ENCODE peak calls at places on chromosomes 1 and 21, in seven cellular contexts. O is ecto neural progenitor cell; R is HCT116; L is activated T-cell treated with anti-CD3 and anti-CD28 coated beads, Interleukin-2, amount 50 U/mL, for 72 hours; A is cardiac septum; V is B cell; W is SJSA1. K is an unnamed sample.

GRCh38 chr1:230801441-230801840 is 54.3 kb downstream of the CAPN9 start:
- DNase-seq in V (no peak), A (no peak), O (peak; percentile 13), L (no peak), R (no peak), W (no peak), K (no peak)

GRCh38 chr1:3021801-3022401 is 634 bp downstream of the ACTRT2 start:
- DNase-seq in R (no peak), V (no peak), L (no peak), W (no peak), O (no peak), A (peak; percentile 53), K (no peak)

GRCh38 chr1:153534933-153535663 is 693 bp downstream of the S100A6 start:
- DNase-seq in W (peak; percentile 65), A (peak; percentile 91), V (peak; percentile 60), L (peak; percentile 58), O (no peak), R (no peak), K (no peak)

GRCh38 chr1:151326619-151327222 is 495 bp downstream of the PI4KB start:
- DNase-seq in W (peak; percentile 60), O (no peak), A (peak; percentile 83), R (no peak), L (peak; percentile 57), V (peak; percentile 82), K (no peak)

GRCh38 chr1:155176544-155177071 is 3.0 kb downstream of the TRIM46 start:
- DNase-seq in A (peak; percentile 89), W (peak; percentile 63), L (peak; percentile 88), R (peak; percentile 50), V (peak; percentile 93), O (peak; percentile 80), K (peak; percentile 69)

GRCh38 chr1:42913426-42914091 is 45.1 kb downstream of the SLC2A1 start:
- DNase-seq in A (no peak), V (peak; percentile 68), W (peak; percentile 55), L (peak; percentile 65), R (peak; percentile 78), O (no peak), K (peak; percentile 77)

GRCh38 chr1:11837767-11838348 is 9.7 kb downstream of the NPPA start:
- DNase-seq in R (no peak), O (no peak), A (no peak), L (no peak), W (no peak), V (no peak), K (peak; percentile 36)

GRCh38 chr1:67162954-67163353 is 3.3 kb upstream of the IL23R start:
- DNase-seq in W (no peak), A (no peak), O (no peak), V (no peak), L (peak; percentile 70), R (peak; percentile 61), K (no peak)

GRCh38 chr1:178345821-178346220 is 150.9 kb downstream of the CLEC20A start:
- DNase-seq in V (no peak), R (no peak), A (no peak), L (no peak), O (no peak), W (no peak), K (no peak)

GRCh38 chr21:26887241-26887640 is 42.0 kb upstream of the ADAMTS1 start:
- DNase-seq in A (no peak), O (no peak), W (no peak), V (no peak), L (no peak), R (no peak), K (no peak)

GRCh38 chr1:87435484-87435883 is 106.8 kb downstream of the LMO4 start:
- DNase-seq in L (peak; percentile 21), W (no peak), R (no peak), A (no peak), V (no peak), O (no peak), K (no peak)

GRCh38 chr1:229148041-229148671 is 122.8 kb upstream of the RAB4A start:
- DNase-seq in W (peak; percentile 86), R (no peak), A (no peak), O (no peak), V (no peak), L (no peak), K (peak; percentile 74)

GRCh38 chr1:156489935-156490293 is 10.7 kb downstream of the MEF2D start:
- DNase-seq in L (no peak), O (no peak), A (no peak), R (no peak), W (no peak), V (no peak), K (no peak)

GRCh38 chr21:45397381-45397780 is 7.6 kb upstream of the COL18A1 start:
- DNase-seq in A (no peak), W (no peak), L (no peak), O (no peak), R (no peak), V (no peak), K (no peak)

GRCh38 chr21:33441489-33442477 is 38.0 kb downstream of the TMEM50B start:
- DNase-seq in V (peak; percentile 45), O (no peak), R (no peak), W (peak; percentile 85), A (no peak), L (no peak), K (no peak)

GRCh38 chr1:167441222-167441621 is 77.1 kb downstream of the CD247 start:
- DNase-seq in W (no peak), L (no peak), R (no peak), A (no peak), O (no peak), V (no peak), K (no peak)

GRCh38 chr1:154353460-154353904 is 28.2 kb downstream of the ATP8B2 start:
- DNase-seq in O (no peak), W (no peak), A (no peak), V (no peak), R (peak; percentile 26), L (peak; percentile 44), K (no peak)

GRCh38 chr1:158037876-158038359 is 44.5 kb downstream of the KIRREL1 start:
- DNase-seq in O (no peak), W (peak; percentile 50), V (no peak), A (no peak), R (no peak), L (no peak), K (no peak)

GRCh38 chr1:230778916-230779590 is 31.9 kb downstream of the CAPN9 start:
- DNase-seq in R (no peak), A (no peak), W (no peak), V (no peak), L (no peak), O (no peak), K (no peak)

GRCh38 chr1:235074335-235075120 is 54.1 kb downstream of the TOMM20 start:
- DNase-seq in O (no peak), R (no peak), V (no peak), W (peak; percentile 91), L (peak; percentile 64), A (no peak), K (no peak)

GRCh38 chr1:117582341-117582902 is 23.4 kb upstream of the TENT5C start:
- DNase-seq in V (no peak), A (no peak), W (no peak), O (no peak), R (no peak), L (no peak), K (no peak)

GRCh38 chr1:109151591-109151990 is 37.7 kb downstream of the ELAPOR1 start:
- DNase-seq in A (no peak), W (no peak), R (no peak), V (no peak), O (no peak), L (no peak), K (no peak)

GRCh38 chr1:19342077-19342775 is 30.1 kb downstream of the SLC66A1 start:
- DNase-seq in R (no peak), L (no peak), V (no peak), W (no peak), A (no peak), O (no peak), K (no peak)

GRCh38 chr1:33094971-33095604 is 14.1 kb downstream of the AZIN2 start:
- DNase-seq in R (peak; percentile 60), W (peak; percentile 77), A (no peak), V (no peak), O (peak; percentile 76), L (peak; percentile 30), K (peak; percentile 73)

GRCh38 chr21:46599251-46599572 is 5.7 kb downstream of the S100B start:
- DNase-seq in R (no peak), L (no peak), A (no peak), V (no peak), W (peak; percentile 62), O (no peak), K (no peak)

GRCh38 chr1:89518116-89518780 is 6.4 kb upstream of the LRRC8B start:
- DNase-seq in R (no peak), L (no peak), A (no peak), V (no peak), O (no peak), W (no peak), K (no peak)

GRCh38 chr1:159090566-159091546 is 14.3 kb upstream of the AIM2 start:
- DNase-seq in W (no peak), A (no peak), L (no peak), O (no peak), V (no peak), R (no peak), K (no peak)

GRCh38 chr1:77605246-77606026 is 77.0 kb downstream of the ZZZ3 start:
- DNase-seq in L (no peak), R (no peak), O (no peak), A (peak; percentile 76), W (peak; percentile 9), V (no peak), K (no peak)

GRCh38 chr1:234571692-234572091 is 38.3 kb downstream of the IRF2BP2 start:
- DNase-seq in W (no peak), L (no peak), R (no peak), O (no peak), A (no peak), V (no peak), K (no peak)

GRCh38 chr1:71046891-71047634 is 553 bp downstream of the PTGER3 start:
- DNase-seq in W (peak; percentile 37), O (peak; percentile 58), V (peak; percentile 13), L (no peak), A (no peak), R (no peak), K (peak; percentile 62)

GRCh38 chr1:222416001-222416791 is 131.7 kb downstream of the HHIPL2 start:
- DNase-seq in A (no peak), L (peak; percentile 12), W (peak; percentile 49), V (no peak), O (no peak), R (no peak), K (no peak)

GRCh38 chr1:183023146-183023600 is at the start of gene LAMC1:
- DNase-seq in W (peak; percentile 74), A (peak; percentile 83), V (peak; percentile 92), O (peak; percentile 94), R (no peak), L (peak; percentile 24), K (peak; percentile 93)

GRCh38 chr1:110535985-110536384 is 17.0 kb upstream of the KCNA10 start:
- DNase-seq in L (no peak), W (no peak), V (no peak), R (no peak), A (no peak), O (no peak), K (no peak)

GRCh38 chr1:245154429-245155185 is at the start of gene KIF26B:
- DNase-seq in A (no peak), W (peak; percentile 69), O (peak; percentile 69), L (peak; percentile 49), V (peak; percentile 63), R (no peak), K (peak; percentile 52)

GRCh38 chr21:36694041-36694515 is 4.8 kb upstream of the SIM2 start:
- DNase-seq in W (no peak), A (no peak), L (no peak), V (no peak), R (no peak), O (no peak), K (no peak)

GRCh38 chr1:201681375-201681774 is 142.4 kb downstream of the NAV1 start:
- DNase-seq in A (no peak), R (no peak), L (no peak), W (no peak), O (no peak), V (no peak), K (no peak)

GRCh38 chr1:100455478-100456072 is 82.4 kb upstream of the GPR88 start:
- DNase-seq in V (peak; percentile 9), O (no peak), L (no peak), R (no peak), W (peak; percentile 11), A (no peak), K (no peak)

GRCh38 chr1:116919802-116920201 is 10.1 kb downstream of the PTGFRN start:
- DNase-seq in O (no peak), R (no peak), L (no peak), A (no peak), W (no peak), V (no peak), K (no peak)

K was measured in H9.